ENCODE peak calls at places on chromosomes 5 and 9, in six cellular contexts. H is HepG2, E is SK-N-SH, S is HCT116, O is K562, D is H1. M is an unnamed sample.

GRCh38 chr5:126096442-126096841 is 326.8 kb upstream of the GRAMD2B start:
- DNase-seq in H (no peak), E (no peak), S (no peak), O (no peak), D (no peak), M (no peak)

GRCh38 chr9:130263601-130264413 is 1.8 kb upstream of the HMCN2 start:
- DNase-seq in H (no peak), E (peak; percentile 46), S (peak; percentile 10), O (no peak), D (no peak), M (peak; percentile 47)

GRCh38 chr5:13403351-13403750 is 541.1 kb downstream of the DNAH5 start:
- DNase-seq in H (no peak), E (no peak), S (no peak), O (no peak), D (no peak), M (no peak)

GRCh38 chr5:143347698-143348344 is 55.7 kb downstream of the NR3C1 start:
- DNase-seq in H (peak; percentile 56), E (no peak), S (no peak), O (no peak), D (no peak), M (no peak)

GRCh38 chr5:173395257-173395932 is 67.2 kb upstream of the STC2 start:
- DNase-seq in H (peak; percentile 16), E (no peak), S (peak; percentile 6), O (peak; percentile 16), D (no peak), M (peak; percentile 51)

GRCh38 chr5:126422994-126423788 is at the start of gene GRAMD2B:
- DNase-seq in H (peak; percentile 18), E (peak; percentile 63), S (peak; percentile 83), O (peak; percentile 43), D (peak; percentile 82), M (peak; percentile 99)

GRCh38 chr9:33517373-33517772 is 6.7 kb upstream of the ANKRD18B start:
- DNase-seq in H (peak; percentile 21), E (peak; percentile 52), S (no peak), O (peak; percentile 60), D (no peak), M (peak; percentile 52)

GRCh38 chr5:23208959-23209431 is 298.4 kb upstream of the PRDM9 start:
- DNase-seq in H (peak; percentile 39), E (peak; percentile 34), S (no peak), O (peak; percentile 46), D (peak; percentile 51), M (peak; percentile 82)

GRCh38 chr5:122877518-122877917 is 32.1 kb downstream of the SNX24 start:
- DNase-seq in H (no peak), E (no peak), S (no peak), O (no peak), D (no peak), M (no peak)

GRCh38 chr5:170565077-170565476 is 61.3 kb downstream of the KCNIP1 start:
- DNase-seq in H (no peak), E (no peak), S (no peak), O (no peak), D (no peak), M (peak; percentile 10)
- TF ChIP-seq JUND in H (no peak), E (no peak), S (no peak), O (no peak), D (no peak), M (no peak)

DNA sequence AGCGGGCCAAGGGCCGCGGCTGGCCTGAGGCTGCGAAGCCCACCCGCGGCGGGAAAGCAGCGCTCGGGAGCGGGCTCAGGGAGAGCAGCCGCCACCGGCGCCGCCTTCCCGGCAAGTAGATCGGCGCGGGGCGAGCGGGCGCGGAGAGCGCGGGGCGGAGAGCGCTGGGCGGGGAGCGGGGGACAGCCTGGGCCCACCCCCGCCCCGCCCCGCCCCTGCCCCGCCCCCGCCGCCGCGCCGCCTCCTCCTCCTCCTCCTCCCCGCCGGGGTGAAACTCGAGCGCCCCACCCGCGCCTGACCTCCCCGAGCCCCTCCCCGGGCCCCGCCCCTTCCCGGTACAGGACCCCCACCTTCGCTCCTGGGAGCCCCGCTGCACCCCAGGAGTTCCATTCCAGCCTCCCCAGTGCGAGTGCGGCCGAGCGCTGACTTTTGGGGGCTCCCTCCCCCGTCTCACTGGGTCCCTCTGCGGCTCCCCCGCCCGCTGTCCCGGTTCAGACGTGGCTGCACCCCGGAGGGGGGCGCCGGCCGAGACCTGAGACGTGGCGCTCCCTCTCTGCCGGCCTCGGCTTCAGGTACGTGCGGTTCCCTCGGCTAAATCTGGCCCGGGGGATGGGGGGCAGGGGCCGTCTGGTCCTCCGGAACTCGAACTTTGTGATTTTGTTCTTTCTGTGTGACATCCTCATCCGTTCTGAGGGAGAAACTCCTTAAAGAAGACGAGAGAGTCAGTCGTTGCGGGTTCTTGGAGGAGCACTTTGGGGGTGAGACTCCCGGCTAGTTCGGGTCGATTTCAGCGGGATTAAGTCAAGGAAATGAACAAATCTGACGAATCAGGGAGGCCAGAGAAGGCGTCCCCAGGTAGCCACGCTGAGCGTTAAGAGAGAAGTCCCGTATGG is at the start of gene SEMA5A:
- DNase-seq in H (no peak), E (peak; percentile 79), S (no peak), O (peak; percentile 60), D (peak; percentile 86), M (no peak)
- TF ChIP-seq JUND in H (no peak), E (no peak), S (no peak), O (no peak), D (no peak), M (no peak)

DNA sequence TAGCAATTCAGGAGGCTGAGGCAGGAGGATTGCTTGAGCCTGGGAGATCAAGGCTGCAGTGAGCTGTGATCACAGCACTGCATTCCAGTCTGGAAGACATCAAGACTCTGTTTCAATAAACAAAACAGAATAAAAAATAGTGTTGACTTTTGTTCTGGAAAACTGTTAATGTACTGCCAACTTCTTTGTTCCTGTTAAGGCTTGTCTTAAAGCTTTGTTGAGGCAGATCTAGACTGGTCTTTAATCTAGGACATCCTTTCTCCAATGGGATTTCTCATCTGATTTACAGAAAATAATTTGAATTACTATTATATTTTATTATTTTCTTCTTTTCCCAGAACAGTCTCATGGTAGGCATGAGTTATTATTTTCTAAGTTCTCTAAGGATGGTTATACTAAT is 26.0 kb downstream of the BDP1 start:
- DNase-seq in H (no peak), E (no peak), S (no peak), O (no peak), D (no peak), M (no peak)
- TF ChIP-seq JUND in H (no peak), E (no peak), S (no peak), O (no peak), D (no peak), M (no peak)

DNA sequence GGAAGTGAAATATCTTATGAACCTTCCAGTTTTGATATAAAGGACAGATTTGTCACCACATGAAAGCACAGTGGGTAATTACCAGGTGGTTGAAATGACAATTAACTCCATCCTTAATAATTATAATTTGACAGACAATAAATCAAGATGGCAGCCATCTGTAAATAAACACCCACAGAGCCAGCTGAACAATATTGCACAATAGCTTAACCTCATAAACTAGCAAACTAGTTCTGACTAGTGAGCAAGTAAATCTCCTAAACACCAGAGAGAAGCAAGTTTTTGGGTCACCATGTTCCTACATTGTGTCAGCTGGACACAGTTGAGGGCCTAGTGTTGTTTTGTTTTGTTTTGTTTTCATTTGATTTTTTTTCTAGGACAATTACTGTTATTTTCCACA is 577.4 kb downstream of the ACTL7B start:
- DNase-seq in H (no peak), E (no peak), S (no peak), O (no peak), D (no peak), M (no peak)
- TF ChIP-seq JUND in H (no peak), E (no peak), S (no peak), O (no peak), D (no peak), M (no peak)

GRCh38 chr9:86202338-86202882 is 57.0 kb downstream of the C9orf153 start:
- DNase-seq in H (peak; percentile 16), E (peak; percentile 56), S (peak; percentile 27), O (peak; percentile 40), D (no peak), M (peak; percentile 43)
- TF ChIP-seq JUND in H (no peak), E (no peak), S (no peak), O (no peak), D (no peak), M (no peak)

DNA sequence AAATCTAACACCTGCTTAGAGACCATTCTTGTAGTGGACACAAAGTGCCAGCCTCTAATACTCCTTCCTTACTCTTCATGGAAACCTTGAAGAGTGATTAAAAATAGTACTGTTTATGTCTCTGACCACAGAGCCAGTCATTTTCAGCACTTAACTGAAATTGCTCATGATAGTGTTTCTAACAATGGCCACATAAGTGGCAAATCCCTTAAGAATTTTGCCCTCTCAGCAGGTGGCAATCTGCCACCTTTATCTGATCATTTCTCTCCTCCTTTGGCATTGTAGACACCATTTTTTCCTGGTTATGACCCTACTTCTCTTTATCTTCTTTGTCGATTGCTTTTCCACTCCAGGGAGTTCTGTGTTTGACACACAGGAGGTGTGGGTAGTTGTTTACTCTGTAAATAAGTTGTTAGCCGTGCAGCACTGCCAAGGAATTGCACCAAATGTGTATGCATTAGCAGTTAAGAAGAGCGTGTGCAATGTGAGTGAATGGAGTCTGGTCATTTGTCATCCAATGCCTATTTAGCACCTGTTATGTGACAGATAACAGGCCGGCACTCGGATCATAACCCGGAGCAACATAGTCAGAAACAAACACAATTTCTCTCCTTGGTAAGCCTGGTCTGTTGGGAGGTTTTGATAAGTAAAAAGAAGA is 36.8 kb upstream of the STARD4 start:
- DNase-seq in H (no peak), E (no peak), S (no peak), O (peak; percentile 18), D (no peak), M (no peak)
- TF ChIP-seq JUND in H (no peak), E (no peak), S (no peak), O (no peak), D (no peak), M (peak; percentile 29)

M was measured in T47D.